ENCODE peak calls at places on chromosomes 12 and 14, in ten cellular contexts. U is lower leg skin, B is WTC11, G is mesothelial cell of epicardium, N is activated B cell treated with CpG ODN at 0.5 μM for 24 hours, Q is tibial artery, M is bronchial epithelial cell, D is tibial nerve, E is progenitor cell of endocrine pancreas, T is neural crest cell. Y is an unnamed sample.

GRCh38 chr12:84604541-84604940 is 308.1 kb downstream of the SLC6A15 start:
- DNase-seq in D (no peak), M (no peak), T (no peak), N (no peak), B (no peak), Q (no peak), U (no peak), E (no peak), G (no peak), Y (no peak)

GRCh38 chr12:68790952-68791234 is 17.1 kb upstream of the MDM2 start:
- DNase-seq in Q (no peak), D (no peak), E (no peak), T (no peak), G (no peak), U (no peak), N (no peak), B (no peak), M (no peak), Y (no peak)

GRCh38 chr12:43896496-43896895 is 60.6 kb downstream of the TMEM117 start:
- DNase-seq in D (no peak), N (no peak), M (no peak), E (no peak), B (no peak), T (no peak), U (no peak), Q (no peak), G (no peak), Y (peak)

GRCh38 chr14:92924247-92924646 is 1.3 kb downstream of the CHGA start:
- DNase-seq in B (no peak), G (no peak), N (no peak), M (no peak), U (no peak), Q (no peak), T (no peak), E (no peak), D (no peak), Y (no peak)

GRCh38 chr12:26125451-26126339 is 858 bp upstream of the BHLHE41 start:
- DNase-seq in U (peak), B (peak), T (peak), D (peak), E (peak), N (peak), M (peak), Q (peak), G (peak), Y (no peak)

GRCh38 chr12:11771356-11771755 is 121.9 kb downstream of the ETV6 start:
- DNase-seq in Q (no peak), U (no peak), G (no peak), E (no peak), N (no peak), M (peak), B (no peak), D (no peak), T (no peak), Y (no peak)

GRCh38 chr12:67940780-67941243 is 48.4 kb upstream of the IFNG-AS1 start:
- DNase-seq in N (no peak), B (no peak), D (no peak), E (no peak), U (no peak), G (no peak), Q (no peak), M (peak), T (no peak), Y (peak)

GRCh38 chr14:27026097-27026496 is 428.3 kb upstream of the NOVA1 start:
- DNase-seq in G (no peak), E (no peak), Q (no peak), B (no peak), D (no peak), U (no peak), M (no peak), T (no peak), N (no peak), Y (no peak)

GRCh38 chr14:20904393-20905029 is 13.3 kb downstream of the RNASE3 start:
- DNase-seq in D (no peak), E (no peak), Q (no peak), T (peak), B (peak), M (no peak), G (no peak), U (no peak), N (no peak), Y (no peak)

GRCh38 chr14:97626088-97626487 is 828.9 kb downstream of the VRK1 start:
- DNase-seq in B (no peak), G (no peak), M (no peak), N (no peak), E (no peak), T (no peak), U (no peak), Q (no peak), D (no peak), Y (no peak)

GRCh38 chr12:22312336-22312735 is 22.2 kb downstream of the ST8SIA1 start:
- DNase-seq in D (peak), N (no peak), G (no peak), U (no peak), E (no peak), B (no peak), T (no peak), M (peak), Q (no peak), Y (peak)

DNA sequence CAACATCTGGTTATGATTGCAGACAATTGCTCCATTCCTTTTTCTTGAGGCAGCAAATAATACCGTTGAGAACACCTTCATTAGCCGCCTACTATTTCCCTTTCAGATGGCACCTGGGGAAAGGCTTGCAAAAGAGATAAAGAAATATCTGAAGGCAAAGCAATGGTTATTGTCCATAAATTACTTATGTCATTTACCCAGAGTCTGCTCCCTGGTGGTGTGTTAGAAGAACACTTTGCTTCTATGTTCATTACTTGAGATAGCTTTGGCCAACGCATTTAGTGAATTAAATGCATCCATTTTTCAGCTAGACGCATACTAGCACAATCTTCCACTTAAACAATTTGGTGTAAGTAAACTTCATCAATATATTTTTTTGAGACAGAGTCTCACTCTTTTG is 377.7 kb downstream of the KCNH5 start:
- DNase-seq in B (no peak), G (no peak), E (no peak), U (no peak), Q (no peak), M (no peak), D (no peak), T (no peak), N (no peak), Y (no peak)
- TF ChIP-seq CTCF in B (no peak), G (no peak), E (no peak), U (no peak), Q (no peak), M (no peak), D (no peak), T (peak), N (no peak), Y (no peak)

GRCh38 chr12:80317899-80318298 is 126.1 kb upstream of the PTPRQ start:
- DNase-seq in U (no peak), E (no peak), N (no peak), D (no peak), T (no peak), B (no peak), M (no peak), Q (no peak), G (no peak), Y (no peak)
- TF ChIP-seq CTCF in U (no peak), E (no peak), N (no peak), D (no peak), T (no peak), B (no peak), M (no peak), Q (no peak), G (no peak), Y (no peak)

GRCh38 chr14:79587194-79587593 is 624.1 kb downstream of the DIO2 start:
- DNase-seq in N (no peak), E (no peak), T (no peak), G (no peak), Q (no peak), B (no peak), D (no peak), M (peak), U (no peak), Y (no peak)
- TF ChIP-seq CTCF in N (no peak), E (no peak), T (no peak), G (no peak), Q (no peak), B (no peak), D (no peak), M (no peak), U (no peak), Y (no peak)

DNA sequence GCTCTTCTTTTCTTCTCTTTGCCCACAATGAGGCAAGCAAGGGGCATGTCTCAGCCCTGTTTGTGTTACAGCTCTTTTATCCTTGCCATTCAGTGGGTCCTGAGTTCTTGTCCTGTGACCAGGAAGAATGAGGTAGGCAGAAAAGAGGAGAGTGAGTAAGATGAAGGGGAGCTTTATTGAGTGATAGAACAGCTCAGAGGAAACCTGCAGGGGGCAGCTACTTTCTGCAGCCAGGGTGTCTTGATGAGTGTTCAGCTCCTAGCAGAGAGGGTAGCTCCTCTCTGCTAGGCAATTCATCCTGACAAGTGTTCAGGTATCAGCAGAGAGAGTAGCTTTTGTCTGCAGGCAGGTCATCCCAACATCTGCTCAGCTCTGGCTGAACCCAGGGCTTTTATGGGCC is 41.0 kb downstream of the HSD17B6 start:
- DNase-seq in M (no peak), E (no peak), Q (no peak), N (no peak), D (no peak), U (no peak), T (no peak), B (no peak), G (no peak), Y (no peak)
- TF ChIP-seq CTCF in M (no peak), E (no peak), Q (no peak), N (no peak), D (no peak), U (no peak), T (no peak), B (no peak), G (no peak), Y (no peak)